ENCODE peak calls at places on chromosomes 13 and 19, in six cellular contexts. P, T, L, M, X and Y are unnamed samples.

GRCh38 chr13:96967248-96967745 is 27.0 kb downstream of the OXGR1 start:
- DNase-seq in P (peak; percentile 59), T (peak; percentile 54), L (no peak), M (peak; percentile 25), X (no peak), Y (peak; percentile 27)

GRCh38 chr13:79741006-79741405 is 260.1 kb downstream of the NDFIP2 start:
- DNase-seq in P (no peak), T (no peak), L (no peak), M (peak; percentile 28), X (no peak), Y (no peak)

GRCh38 chr19:51441410-51442390 is 16.6 kb downstream of the SIGLEC8 start:
- DNase-seq in P (no peak), T (peak; percentile 53), L (no peak), M (no peak), X (peak; percentile 91), Y (no peak)

GRCh38 chr19:47628058-47628771 is 19.3 kb downstream of the BICRA start:
- DNase-seq in P (no peak), T (no peak), L (no peak), M (no peak), X (no peak), Y (no peak)

GRCh38 chr19:44607049-44607448 is 6.3 kb upstream of the IGSF23 start:
- DNase-seq in P (no peak), T (no peak), L (no peak), M (no peak), X (no peak), Y (no peak)

GRCh38 chr13:75869981-75870380 is 233.9 kb downstream of the LMO7 start:
- DNase-seq in P (no peak), T (no peak), L (no peak), M (no peak), X (no peak), Y (no peak)

GRCh38 chr13:31138515-31138914 is 23.2 kb downstream of the HSPH1 start:
- DNase-seq in P (no peak), T (no peak), L (no peak), M (no peak), X (no peak), Y (no peak)

GRCh38 chr19:51490676-51491075 is 10.9 kb downstream of the SIGLEC12 start:
- DNase-seq in P (no peak), T (peak; percentile 30), L (no peak), M (no peak), X (no peak), Y (no peak)

GRCh38 chr13:39776439-39776838 is 121.0 kb downstream of the COG6 start:
- DNase-seq in P (no peak), T (no peak), L (no peak), M (no peak), X (no peak), Y (no peak)

GRCh38 chr13:23510979-23511735 is 59.1 kb upstream of the TNFRSF19 start:
- DNase-seq in P (peak; percentile 6), T (no peak), L (no peak), M (peak; percentile 62), X (peak; percentile 62), Y (peak; percentile 16)

GRCh38 chr13:70098669-70099068 is 9.0 kb upstream of the ATXN8OS start:
- DNase-seq in P (peak; percentile 2), T (no peak), L (no peak), M (no peak), X (no peak), Y (no peak)

GRCh38 chr19:33064117-33064777 is 441 bp downstream of the RHPN2 start:
- DNase-seq in P (no peak), T (peak; percentile 74), L (no peak), M (no peak), X (no peak), Y (no peak)

GRCh38 chr13:67235265-67235664 is 5.1 kb upstream of the PCDH9 start:
- DNase-seq in P (no peak), T (no peak), L (no peak), M (no peak), X (no peak), Y (no peak)

GRCh38 chr19:38209671-38210457 is 14.2 kb downstream of the DPF1 start:
- DNase-seq in P (no peak), T (no peak), L (no peak), M (no peak), X (no peak), Y (no peak)

GRCh38 chr19:33381101-33381500 is 7.6 kb downstream of the CEBPG start:
- DNase-seq in P (no peak), T (no peak), L (no peak), M (no peak), X (no peak), Y (no peak)

GRCh38 chr13:45162194-45162593 is 38.7 kb downstream of the KCTD4 start:
- DNase-seq in P (no peak), T (no peak), L (no peak), M (no peak), X (no peak), Y (no peak)

GRCh38 chr19:872266-872951 is 12.9 kb downstream of the CFD start:
- DNase-seq in P (peak; percentile 61), T (peak; percentile 76), L (no peak), M (no peak), X (peak; percentile 36), Y (peak; percentile 76)

GRCh38 chr13:40969169-40969901 is 49.8 kb downstream of the ELF1 start:
- DNase-seq in P (no peak), T (no peak), L (no peak), M (no peak), X (no peak), Y (no peak)

GRCh38 chr19:49338691-49339363 is 3.6 kb downstream of the CD37 start:
- DNase-seq in P (no peak), T (peak; percentile 98), L (peak; percentile 90), M (no peak), X (no peak), Y (peak; percentile 68)

GRCh38 chr19:32976223-32976805 is 4.3 kb downstream of the FAAP24 start:
- DNase-seq in P (peak; percentile 47), T (peak; percentile 52), L (peak; percentile 31), M (peak; percentile 52), X (no peak), Y (peak; percentile 47)

GRCh38 chr13:33863390-33863789 is 45.4 kb downstream of the RFC3 start:
- DNase-seq in P (no peak), T (no peak), L (no peak), M (no peak), X (no peak), Y (no peak)

GRCh38 chr19:23261496-23262020 is 11.4 kb upstream of the ZNF724 start:
- DNase-seq in P (no peak), T (no peak), L (no peak), M (peak; percentile 76), X (no peak), Y (no peak)

GRCh38 chr13:28568286-28568685 is 73.4 kb upstream of the FLT1 start:
- DNase-seq in P (no peak), T (peak; percentile 17), L (no peak), M (no peak), X (no peak), Y (no peak)

GRCh38 chr19:48867119-48867921 is 1.1 kb downstream of the PLEKHA4 start:
- DNase-seq in P (no peak), T (peak; percentile 25), L (no peak), M (no peak), X (no peak), Y (no peak)

GRCh38 chr13:43981091-43981490 is 101.4 kb downstream of the LACC1 start:
- DNase-seq in P (no peak), T (peak; percentile 8), L (peak; percentile 19), M (peak; percentile 2), X (no peak), Y (peak; percentile 15)

GRCh38 chr19:11378319-11379189 is 4.1 kb downstream of the SWSAP1 start:
- DNase-seq in P (no peak), T (peak; percentile 47), L (no peak), M (peak; percentile 48), X (no peak), Y (no peak)
- TF ChIP-seq YY1 in P (peak; percentile 35), T (no peak), L (peak; percentile 11), M (no peak), X (no peak), Y (no peak)

DNA sequence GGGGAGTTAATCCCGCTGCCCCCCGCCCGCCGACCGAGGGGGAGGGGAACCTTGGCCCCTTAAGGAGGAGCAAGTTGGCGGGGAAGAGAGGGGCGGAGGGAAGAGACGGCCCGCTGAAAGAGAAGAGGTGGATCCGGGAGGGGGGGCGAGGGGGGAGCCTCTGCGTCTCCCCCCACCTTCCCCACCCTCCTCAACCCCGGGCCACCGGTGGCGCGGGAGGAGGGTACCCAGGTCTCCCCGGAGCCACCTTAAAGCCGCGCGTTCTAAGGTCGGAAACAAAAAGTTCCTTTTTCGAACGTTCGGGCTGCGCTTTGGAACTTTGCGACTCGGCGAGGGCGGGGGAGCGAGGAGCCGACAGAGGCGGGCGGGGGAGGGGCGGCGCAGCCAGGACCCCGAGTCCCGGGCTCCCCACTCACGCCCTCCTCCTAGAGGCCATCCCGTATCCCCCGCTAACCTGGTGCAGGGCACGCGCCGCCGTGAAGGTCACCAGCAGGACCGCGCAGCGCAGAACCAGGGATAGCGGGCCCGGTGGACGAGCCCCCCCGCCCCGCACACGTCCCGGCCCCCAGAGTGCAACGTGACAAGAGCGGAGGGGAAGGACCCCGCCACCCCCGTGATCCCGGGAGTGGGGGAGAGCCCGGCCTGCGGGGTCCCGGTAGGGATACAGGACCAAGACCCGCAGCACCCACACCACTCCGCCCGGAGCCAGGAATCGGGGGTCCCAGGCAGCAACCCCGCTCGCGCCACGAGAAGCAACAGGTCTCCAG is 662 bp downstream of the ERF start:
- DNase-seq in P (no peak), T (peak; percentile 71), L (no peak), M (peak; percentile 76), X (no peak), Y (no peak)
- TF ChIP-seq ZNF274 in P (no peak), T (no peak), L (no peak), M (no peak), X (no peak), Y (no peak)

DNA sequence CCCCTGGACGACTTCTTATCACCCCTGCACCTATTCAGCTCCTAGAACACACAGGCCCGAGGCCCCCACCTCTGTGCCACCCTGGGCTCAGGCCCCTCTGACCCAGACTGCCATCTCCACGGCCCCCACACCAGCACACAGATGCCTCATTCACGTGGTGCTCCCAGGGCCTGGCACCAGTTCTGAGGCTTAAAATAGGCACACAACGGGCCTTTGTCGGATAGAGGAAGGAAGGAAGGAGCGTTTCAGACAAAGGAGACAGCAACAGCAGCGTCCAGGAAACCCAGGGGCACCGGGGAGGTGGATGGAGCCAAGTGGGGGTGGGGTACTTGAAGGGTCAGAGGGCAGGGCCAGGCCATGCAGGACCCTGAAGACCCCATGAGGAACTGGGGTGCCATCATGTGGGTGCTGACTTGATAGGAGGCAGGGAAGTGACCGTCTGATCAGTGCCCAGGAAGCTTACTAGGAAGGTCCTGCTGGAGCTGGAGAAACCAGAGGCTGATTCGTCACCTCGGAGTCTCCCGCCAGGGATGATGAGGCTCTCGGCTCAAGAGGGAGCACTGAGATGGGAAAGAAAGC is 7.1 kb downstream of the GNG7 start:
- DNase-seq in P (no peak), T (no peak), L (no peak), M (no peak), X (no peak), Y (no peak)
- H3K27me3 ChIP-seq in P (no peaks in the 10 kb centered on the region), T (peaks cover 74% of the 10 kb centered on the region), L (peaks cover 2% of the 10 kb centered on the region), M (no peaks in the 10 kb centered on the region), X (no peaks in the 10 kb centered on the region), Y (no peaks in the 10 kb centered on the region)

GRCh38 chr13:30116379-30116778 is 191.0 kb downstream of the KATNAL1 start:
- DNase-seq in P (no peak), T (no peak), L (no peak), M (no peak), X (no peak), Y (no peak)
- TF ChIP-seq YY1 in P (no peak), T (no peak), L (no peak), M (no peak), X (no peak), Y (no peak)